ENCODE peak calls at places on chromosomes 12 and 14, in eight cellular contexts. One of them, this sample, is unnamed.

GRCh38 chr14:76582447-76582846 is 178.8 kb upstream of the VASH1 start:
- DNase-seq in lower lobe of right lung: no peak
- DNase-seq in A549: no peak
- DNase-seq in ovary: no peak
- DNase-seq in NCI-H1417: no peak
- DNase-seq in OCI-M1: no peak
- DNase-seq in T-helper 1 cell: no peak
- DNase-seq in sigmoid colon: no peak
- DNase-seq in this sample: no peak

GRCh38 chr12:2099595-2099994 is 46.8 kb downstream of the CACNA1C start:
- DNase-seq in sigmoid colon: no peak
- DNase-seq in T-helper 1 cell: no peak
- DNase-seq in OCI-M1: no peak
- DNase-seq in lower lobe of right lung: no peak
- DNase-seq in ovary: no peak
- DNase-seq in NCI-H1417: no peak
- DNase-seq in A549: no peak
- DNase-seq in this sample: no peak

GRCh38 chr12:109418848-109419474 is 58.1 kb downstream of the KCTD10 start:
- DNase-seq in ovary: no peak
- DNase-seq in NCI-H1417: no peak
- DNase-seq in T-helper 1 cell: no peak
- DNase-seq in sigmoid colon: no peak
- DNase-seq in lower lobe of right lung: no peak
- DNase-seq in A549: no peak
- DNase-seq in OCI-M1: no peak
- DNase-seq in this sample: no peak

GRCh38 chr14:70935135-70935534 is 27.9 kb downstream of the PCNX1 start:
- DNase-seq in T-helper 1 cell: no peak
- DNase-seq in ovary: no peak
- DNase-seq in OCI-M1: no peak
- DNase-seq in lower lobe of right lung: no peak
- DNase-seq in NCI-H1417: no peak
- DNase-seq in A549: no peak
- DNase-seq in sigmoid colon: no peak
- DNase-seq in this sample: no peak

GRCh38 chr12:130656411-130656810 is 59.7 kb downstream of the RIMBP2 start:
- DNase-seq in sigmoid colon: no peak
- DNase-seq in ovary: no peak
- DNase-seq in A549: no peak
- DNase-seq in NCI-H1417: no peak
- DNase-seq in T-helper 1 cell: no peak
- DNase-seq in lower lobe of right lung: no peak
- DNase-seq in OCI-M1: no peak
- DNase-seq in this sample: no peak

GRCh38 chr12:51028126-51028810 is 2.1 kb upstream of the SLC11A2 start:
- DNase-seq in T-helper 1 cell: no peak
- DNase-seq in NCI-H1417: peak
- DNase-seq in sigmoid colon: no peak
- DNase-seq in ovary: no peak
- DNase-seq in OCI-M1: peak
- DNase-seq in lower lobe of right lung: no peak
- DNase-seq in A549: peak
- DNase-seq in this sample: peak

GRCh38 chr12:84497819-84498218 is 414.8 kb downstream of the SLC6A15 start:
- DNase-seq in NCI-H1417: peak
- DNase-seq in OCI-M1: peak
- DNase-seq in A549: peak
- DNase-seq in ovary: no peak
- DNase-seq in lower lobe of right lung: no peak
- DNase-seq in sigmoid colon: no peak
- DNase-seq in T-helper 1 cell: no peak
- DNase-seq in this sample: no peak

GRCh38 chr14:106507354-106507753 is 981.0 kb downstream of the TMEM121 start:
- DNase-seq in OCI-M1: no peak
- DNase-seq in lower lobe of right lung: no peak
- DNase-seq in T-helper 1 cell: no peak
- DNase-seq in ovary: no peak
- DNase-seq in NCI-H1417: no peak
- DNase-seq in A549: no peak
- DNase-seq in sigmoid colon: no peak
- DNase-seq in this sample: no peak

GRCh38 chr14:61213116-61213720 is 67.9 kb downstream of the TMEM30B start:
- DNase-seq in ovary: no peak
- DNase-seq in sigmoid colon: no peak
- DNase-seq in NCI-H1417: peak
- DNase-seq in T-helper 1 cell: no peak
- DNase-seq in A549: no peak
- DNase-seq in lower lobe of right lung: no peak
- DNase-seq in OCI-M1: no peak
- DNase-seq in this sample: no peak

GRCh38 chr14:76662580-76662979 is 98.7 kb upstream of the VASH1 start:
- DNase-seq in sigmoid colon: no peak
- DNase-seq in A549: no peak
- DNase-seq in T-helper 1 cell: no peak
- DNase-seq in NCI-H1417: no peak
- DNase-seq in ovary: no peak
- DNase-seq in OCI-M1: no peak
- DNase-seq in lower lobe of right lung: no peak
- DNase-seq in this sample: no peak

GRCh38 chr12:14849664-14850063 is 6.3 kb upstream of the ART4 start:
- DNase-seq in OCI-M1: no peak
- DNase-seq in A549: no peak
- DNase-seq in T-helper 1 cell: no peak
- DNase-seq in ovary: no peak
- DNase-seq in NCI-H1417: no peak
- DNase-seq in lower lobe of right lung: no peak
- DNase-seq in sigmoid colon: no peak
- DNase-seq in this sample: no peak